ENCODE peak calls at places on chromosome 19, in eight cellular contexts. I is left ventricle myocardium superior; C is CD8-positive, alpha-beta T cell; R is pulmonary artery endothelial cell; G is stimulated activated CD8-positive, alpha-beta memory T cell treated with anti-CD3 and anti-CD28 coated beads, Interleukin-12 subunit alpha, Interleukin-12 subunit beta, amount 100 ng/mL, for 1 hour; M is activated CD8-positive, alpha-beta memory T cell treated with anti-CD3 and anti-CD28 coated beads for 24 hours; A is fibroblast of lung; H is foreskin keratinocyte. Y is an unnamed sample.
A peak's percentile ranks its signal among the peaks of the same experiment; 100 is the strongest.

GRCh38 chr19:35276706-35277281 is 5.5 kb upstream of the HAMP start:
- DNase-seq in R (no peak), A (no peak), G (no peak), H (no peak), I (no peak), C (no peak), M (no peak), Y (no peak)

GRCh38 chr19:10113592-10113963 is 2.1 kb downstream of the P2RY11 start:
- DNase-seq in H (no peak), R (no peak), G (no peak), M (peak; percentile 83), A (no peak), C (no peak), I (peak; percentile 43), Y (peak; percentile 26)

GRCh38 chr19:19647037-19647835 is 3.8 kb upstream of the GMIP start:
- DNase-seq in H (no peak), C (no peak), G (no peak), I (no peak), R (no peak), M (no peak), A (no peak), Y (no peak)

GRCh38 chr19:27745978-27746542 is 1466.9 kb downstream of the UQCRFS1 start:
- DNase-seq in I (no peak), A (no peak), R (no peak), G (no peak), C (no peak), H (no peak), M (peak; percentile 40), Y (no peak)

GRCh38 chr19:6213266-6213595 is 66.5 kb downstream of the MLLT1 start:
- DNase-seq in M (no peak), G (no peak), R (no peak), A (no peak), H (no peak), C (no peak), I (no peak), Y (no peak)

GRCh38 chr19:48244289-48244688 is 11.4 kb downstream of the CARD8 start:
- DNase-seq in M (no peak), I (no peak), H (no peak), R (peak; percentile 57), A (no peak), C (peak; percentile 30), G (no peak), Y (no peak)

GRCh38 chr19:46919324-46919723 is 58.5 kb downstream of the ARHGAP35 start:
- DNase-seq in M (no peak), C (no peak), H (no peak), G (no peak), R (no peak), I (no peak), A (peak; percentile 31), Y (peak; percentile 81)

GRCh38 chr19:2475018-2475701 is 767 bp upstream of the GADD45B start:
- DNase-seq in I (peak; percentile 77), G (peak; percentile 19), A (peak; percentile 56), H (no peak), C (peak; percentile 39), M (peak; percentile 90), R (no peak), Y (peak; percentile 84)

GRCh38 chr19:51687791-51688664 is 5.1 kb upstream of the SPACA6 start:
- DNase-seq in H (no peak), C (no peak), R (no peak), G (no peak), M (no peak), A (peak; percentile 70), I (peak; percentile 79), Y (peak; percentile 86)

GRCh38 chr19:40623403-40624239 is 22.5 kb downstream of the LTBP4 start:
- DNase-seq in M (no peak), H (no peak), G (no peak), A (peak; percentile 47), C (no peak), R (no peak), I (peak; percentile 53), Y (no peak)

GRCh38 chr19:51389143-51389542 is 1.2 kb downstream of the C19orf84 start:
- DNase-seq in C (no peak), I (no peak), R (no peak), G (no peak), H (no peak), A (no peak), M (no peak), Y (no peak)

GRCh38 chr19:3692141-3693029 is 7.9 kb downstream of the PIP5K1C start:
- DNase-seq in R (no peak), H (no peak), C (peak; percentile 38), I (no peak), G (peak; percentile 30), M (peak; percentile 80), A (no peak), Y (no peak)

GRCh38 chr19:13882419-13882795 is 5.5 kb downstream of the NANOS3 start:
- DNase-seq in G (no peak), A (no peak), M (no peak), C (no peak), I (no peak), H (no peak), R (no peak), Y (no peak)

GRCh38 chr19:1907563-1908363 is 2.6 kb downstream of the ADAT3 start:
- DNase-seq in I (no peak), H (no peak), M (no peak), C (no peak), R (no peak), G (no peak), A (no peak), Y (peak; percentile 32)

GRCh38 chr19:47661161-47661560 is 52.1 kb upstream of the EHD2 start:
- DNase-seq in H (no peak), R (no peak), M (no peak), G (no peak), C (no peak), I (no peak), A (no peak), Y (peak; percentile 55)

GRCh38 chr19:49216076-49216475 is 58.5 kb downstream of the TRPM4 start:
- DNase-seq in C (no peak), H (no peak), I (no peak), A (no peak), M (no peak), R (no peak), G (no peak), Y (peak; percentile 58)

GRCh38 chr19:17579523-17580244 is 24.2 kb downstream of the COLGALT1 start:
- DNase-seq in A (peak; percentile 57), C (no peak), M (peak; percentile 70), R (no peak), H (peak; percentile 59), G (no peak), I (peak; percentile 70), Y (peak; percentile 75)

GRCh38 chr19:38251564-38252051 is 4.6 kb downstream of the PPP1R14A start:
- DNase-seq in R (no peak), G (no peak), I (peak; percentile 71), C (no peak), A (peak; percentile 41), H (peak; percentile 80), M (no peak), Y (peak; percentile 34)

GRCh38 chr19:34393629-34394028 is 10.6 kb upstream of the PDCD2L start:
- DNase-seq in H (no peak), I (no peak), C (no peak), R (no peak), A (no peak), G (no peak), M (no peak), Y (no peak)

GRCh38 chr19:1851581-1852293 is 3.5 kb upstream of the REXO1 start:
- DNase-seq in C (peak; percentile 58), A (no peak), R (no peak), H (no peak), I (peak; percentile 39), M (peak; percentile 81), G (no peak), Y (no peak)

GRCh38 chr19:14476663-14477401 is 1.7 kb upstream of the PTGER1 start:
- DNase-seq in R (no peak), A (peak; percentile 92), H (no peak), M (no peak), G (no peak), C (peak; percentile 13), I (peak; percentile 46), Y (peak; percentile 80)

GRCh38 chr19:17872251-17873001 is 681 bp downstream of the SLC5A5 start:
- DNase-seq in G (no peak), I (no peak), H (no peak), C (no peak), R (no peak), A (no peak), M (peak; percentile 84), Y (no peak)

GRCh38 chr19:10078329-10078728 is 7.8 kb upstream of the SHFL start:
- DNase-seq in C (no peak), G (no peak), I (no peak), A (no peak), H (no peak), M (no peak), R (no peak), Y (no peak)

GRCh38 chr19:7595466-7596133 is at the start of gene CAMSAP3:
- DNase-seq in C (peak; percentile 18), H (no peak), G (no peak), R (no peak), A (no peak), I (peak; percentile 33), M (peak; percentile 74), Y (peak; percentile 39)

GRCh38 chr19:18232540-18233223 is 6.4 kb upstream of the PDE4C start:
- DNase-seq in M (no peak), A (no peak), C (no peak), H (no peak), G (no peak), R (no peak), I (no peak), Y (peak; percentile 38)

GRCh38 chr19:39705578-39706188 is 1.4 kb downstream of the LGALS14 start:
- DNase-seq in C (no peak), A (no peak), G (no peak), R (no peak), I (no peak), M (no peak), H (no peak), Y (no peak)

GRCh38 chr19:5291588-5292193 is 48.9 kb downstream of the PTPRS start:
- DNase-seq in I (no peak), M (no peak), H (no peak), C (no peak), A (no peak), R (no peak), G (no peak), Y (no peak)

GRCh38 chr19:57664269-57665127 is 4.2 kb upstream of the ZSCAN4 start:
- DNase-seq in G (no peak), C (no peak), I (peak; percentile 80), R (no peak), M (no peak), H (no peak), A (peak; percentile 52), Y (peak; percentile 75)

Y was measured in GM23248.